ENCODE peak calls at places on chromosomes 6 and 20, in six cellular contexts. S is stimulated activated CD4-positive, alpha-beta T cell treated with anti-CD3 and anti-CD28 coated beads, Interleukin-4, amount 100 ng/mL, for 48 hours; V is NCI-H2171 treated with DMSO at 0.1 percent for 48 hours; A is dorsolateral prefrontal cortex; F is stimulated activated CD8-positive, alpha-beta memory T cell treated with anti-CD3 and anti-CD28 coated beads, Interleukin-7, amount 100 ng/mL, for 1 hour; H is heart left ventricle. O is an unnamed sample.

GRCh38 chr6:11324453-11325023 is 92.1 kb upstream of the NEDD9 start:
- DNase-seq in S (peak; percentile 55), V (no peak), A (no peak), F (no peak), H (no peak), O (no peak)

GRCh38 chr20:25014816-25015215 is 22.3 kb upstream of the APMAP start:
- DNase-seq in S (no peak), V (no peak), A (peak; percentile 14), F (no peak), H (no peak), O (no peak)

GRCh38 chr20:33079267-33079666 is at the start of gene BPIFB4:
- DNase-seq in S (no peak), V (no peak), A (no peak), F (no peak), H (no peak), O (no peak)

GRCh38 chr6:49937811-49938210 is 26.2 kb downstream of the DEFB114 start:
- DNase-seq in S (no peak), V (no peak), A (no peak), F (no peak), H (no peak), O (no peak)

GRCh38 chr6:42158011-42158410 is 15.2 kb upstream of the GUCA1A start:
- DNase-seq in S (no peak), V (no peak), A (no peak), F (no peak), H (no peak), O (no peak)

GRCh38 chr6:14059791-14060436 is 57.7 kb upstream of the CD83 start:
- DNase-seq in S (no peak), V (peak; percentile 14), A (peak; percentile 33), F (no peak), H (peak; percentile 46), O (no peak)

GRCh38 chr6:26555505-26556262 is 17.5 kb downstream of the HMGN4 start:
- DNase-seq in S (no peak), V (no peak), A (no peak), F (no peak), H (no peak), O (no peak)

GRCh38 chr6:63677282-63677681 is 41.7 kb downstream of the PHF3 start:
- DNase-seq in S (no peak), V (no peak), A (no peak), F (no peak), H (no peak), O (no peak)

GRCh38 chr20:17044920-17045319 is 181.9 kb upstream of the PCSK2 start:
- DNase-seq in S (no peak), V (peak; percentile 13), A (no peak), F (no peak), H (no peak), O (no peak)

GRCh38 chr6:90401933-90402830 is 105.5 kb upstream of the BACH2 start:
- DNase-seq in S (no peak), V (no peak), A (no peak), F (peak; percentile 4), H (no peak), O (no peak)